ENCODE peak calls at places on chromosomes 2 and 18, in ten cellular contexts. Q, V, F, H, N, P, S, O, W and A are unnamed samples.
A peak's percentile ranks its signal among the peaks of the same experiment; 100 is the strongest.

GRCh38 chr2:55923091-55923977 is at the start of gene EFEMP1:
- DNase-seq in W (peak; percentile 79), S (peak; percentile 92), O (peak; percentile 57), H (no peak), F (peak; percentile 51), V (no peak), Q (no peak), N (peak; percentile 80), P (no peak), A (peak; percentile 20)

GRCh38 chr2:173574713-173575112 is 220.0 kb downstream of the CDCA7 start:
- DNase-seq in H (no peak), W (peak; percentile 63), V (no peak), F (no peak), N (no peak), O (no peak), S (no peak), P (no peak), Q (no peak), A (no peak)

GRCh38 chr2:60934153-60934722 is 52.9 kb downstream of the REL start:
- DNase-seq in O (no peak), N (no peak), F (no peak), W (peak; percentile 7), V (no peak), H (no peak), S (no peak), Q (no peak), P (no peak), A (no peak)

GRCh38 chr2:174730530-174731018 is 33.7 kb downstream of the CHRNA1 start:
- DNase-seq in F (no peak), O (no peak), N (peak; percentile 35), V (no peak), H (no peak), Q (no peak), P (no peak), W (peak; percentile 6), S (no peak), A (no peak)

GRCh38 chr2:37566517-37566961 is 104.9 kb downstream of the CDC42EP3 start:
- DNase-seq in V (peak; percentile 61), Q (no peak), N (no peak), H (peak; percentile 44), P (no peak), W (peak; percentile 76), O (no peak), F (no peak), S (peak; percentile 76), A (peak; percentile 17)

GRCh38 chr2:108884629-108885028 is 98.1 kb downstream of the CCDC138 start:
- DNase-seq in H (no peak), Q (no peak), W (no peak), S (no peak), O (no peak), N (no peak), F (no peak), V (no peak), P (no peak), A (no peak)

GRCh38 chr2:11454824-11455223 is 11.1 kb downstream of the E2F6 start:
- DNase-seq in P (no peak), F (no peak), O (no peak), V (no peak), S (no peak), N (no peak), Q (no peak), H (no peak), W (no peak), A (no peak)

GRCh38 chr18:77517901-77518300 is 268.3 kb downstream of the GALR1 start:
- DNase-seq in P (no peak), S (no peak), V (no peak), F (no peak), O (no peak), W (no peak), H (no peak), N (no peak), Q (no peak), A (no peak)

GRCh38 chr2:20198796-20199361 is 26.1 kb downstream of the SDC1 start:
- DNase-seq in N (peak; percentile 56), H (no peak), Q (no peak), W (no peak), P (no peak), F (no peak), V (no peak), O (no peak), S (no peak), A (no peak)

GRCh38 chr2:74008761-74009395 is 24.2 kb downstream of the TET3 start:
- DNase-seq in O (no peak), F (no peak), N (no peak), H (no peak), W (no peak), S (no peak), P (no peak), Q (no peak), V (no peak), A (no peak)